ENCODE peak calls at places on chromosomes 3 and 15, in ten cellular contexts. A, Z, T, I, V, U, J, H, Q and K are unnamed samples.

GRCh38 chr3:62142696-62143095 is 230.7 kb downstream of the FEZF2 start:
- DNase-seq in A (no peak), Z (no peak), T (no peak), I (no peak), V (no peak), U (no peak), J (no peak), H (no peak), Q (no peak), K (no peak)

GRCh38 chr3:194574639-194575483 is 58.4 kb downstream of the TMEM44 start:
- DNase-seq in A (peak; percentile 25), Z (no peak), T (peak; percentile 41), I (no peak), V (no peak), U (no peak), J (no peak), H (no peak), Q (no peak), K (no peak)

GRCh38 chr3:142931222-142931621 is 32.3 kb downstream of the PAQR9 start:
- DNase-seq in A (peak; percentile 63), Z (no peak), T (no peak), I (no peak), V (no peak), U (no peak), J (no peak), H (no peak), Q (no peak), K (no peak)

GRCh38 chr3:185371683-185372082 is 8.7 kb downstream of the MAP3K13 start:
- DNase-seq in A (no peak), Z (no peak), T (no peak), I (no peak), V (no peak), U (no peak), J (no peak), H (no peak), Q (no peak), K (no peak)

GRCh38 chr3:39981547-39982184 is 172.3 kb downstream of the MYRIP start:
- DNase-seq in A (no peak), Z (no peak), T (no peak), I (no peak), V (no peak), U (no peak), J (no peak), H (no peak), Q (no peak), K (no peak)

GRCh38 chr3:10763817-10764313 is 52.2 kb upstream of the SLC6A11 start:
- DNase-seq in A (no peak), Z (no peak), T (no peak), I (no peak), V (no peak), U (no peak), J (no peak), H (no peak), Q (no peak), K (no peak)

GRCh38 chr15:62500325-62500724 is 335.2 kb upstream of the C2CD4B start:
- DNase-seq in A (no peak), Z (no peak), T (no peak), I (no peak), V (no peak), U (no peak), J (no peak), H (no peak), Q (no peak), K (no peak)

GRCh38 chr15:98943609-98944111 is 63.9 kb downstream of the PGPEP1L start:
- DNase-seq in A (no peak), Z (no peak), T (no peak), I (no peak), V (no peak), U (no peak), J (no peak), H (no peak), Q (peak; percentile 61), K (no peak)

GRCh38 chr15:90300988-90301715 is 35.7 kb downstream of the NGRN start:
- DNase-seq in A (peak; percentile 76), Z (peak; percentile 17), T (peak; percentile 25), I (peak; percentile 50), V (peak; percentile 58), U (peak; percentile 81), J (peak; percentile 23), H (no peak), Q (peak; percentile 54), K (peak; percentile 21)

GRCh38 chr3:171481011-171481410 is 20.8 kb upstream of the TNIK start:
- DNase-seq in A (no peak), Z (no peak), T (no peak), I (no peak), V (no peak), U (no peak), J (no peak), H (no peak), Q (no peak), K (no peak)

GRCh38 chr3:48466386-48467109 is 20.0 kb downstream of the ATRIP start:
- DNase-seq in A (no peak), Z (no peak), T (no peak), I (no peak), V (no peak), U (peak; percentile 62), J (no peak), H (no peak), Q (no peak), K (peak; percentile 29)

GRCh38 chr15:95511680-95512079 is 818.8 kb upstream of the NR2F2 start:
- DNase-seq in A (no peak), Z (no peak), T (peak; percentile 23), I (no peak), V (no peak), U (no peak), J (no peak), H (no peak), Q (no peak), K (no peak)

GRCh38 chr15:39025331-39025730 is 460.7 kb upstream of the RASGRP1 start:
- DNase-seq in A (no peak), Z (no peak), T (peak; percentile 52), I (no peak), V (no peak), U (no peak), J (no peak), H (no peak), Q (peak; percentile 13), K (no peak)

GRCh38 chr15:72778796-72779195 is 4.8 kb downstream of the ADPGK start:
- DNase-seq in A (no peak), Z (no peak), T (no peak), I (no peak), V (no peak), U (no peak), J (no peak), H (no peak), Q (no peak), K (no peak)

GRCh38 chr3:39146611-39147373 is 6.6 kb downstream of the CSRNP1 start:
- DNase-seq in A (peak; percentile 84), Z (peak; percentile 40), T (peak; percentile 92), I (peak; percentile 58), V (peak; percentile 75), U (peak; percentile 86), J (no peak), H (peak; percentile 57), Q (peak; percentile 91), K (no peak)

GRCh38 chr3:18049101-18049500 is 306.7 kb upstream of the TBC1D5 start:
- DNase-seq in A (no peak), Z (no peak), T (no peak), I (no peak), V (no peak), U (no peak), J (no peak), H (no peak), Q (no peak), K (no peak)

GRCh38 chr3:53841296-53841695 is 4.9 kb downstream of the CHDH start:
- DNase-seq in A (peak; percentile 14), Z (no peak), T (no peak), I (no peak), V (no peak), U (no peak), J (no peak), H (no peak), Q (no peak), K (no peak)

GRCh38 chr3:126031981-126032471 is 51.9 kb downstream of the SLC41A3 start:
- DNase-seq in A (no peak), Z (no peak), T (no peak), I (no peak), V (no peak), U (peak; percentile 8), J (no peak), H (no peak), Q (no peak), K (no peak)

GRCh38 chr15:41233367-41233771 is 2.3 kb downstream of the CHP1 start:
- DNase-seq in A (no peak), Z (no peak), T (peak; percentile 63), I (no peak), V (no peak), U (no peak), J (no peak), H (no peak), Q (no peak), K (no peak)

GRCh38 chr3:40920041-40920440 is 279.3 kb upstream of the CTNNB1 start:
- DNase-seq in A (peak; percentile 19), Z (no peak), T (no peak), I (no peak), V (no peak), U (no peak), J (no peak), H (no peak), Q (no peak), K (no peak)

GRCh38 chr15:80191897-80192595 is 39.2 kb downstream of the FAH start:
- DNase-seq in A (no peak), Z (no peak), T (no peak), I (no peak), V (no peak), U (no peak), J (no peak), H (no peak), Q (no peak), K (no peak)

GRCh38 chr15:89615135-89615534 is 39.9 kb downstream of the TICRR start:
- DNase-seq in A (no peak), Z (no peak), T (no peak), I (no peak), V (no peak), U (no peak), J (no peak), H (no peak), Q (no peak), K (no peak)